ENCODE peak calls at places on chromosomes 16 and 17, in six cellular contexts. G is K562, B is GM12878, W is upper lobe of left lung, S is HepG2, P is A549. O is an unnamed sample. For H3K4me1, the result is how much of the 10 kb centered on the place peaks cover.

GRCh38 chr17:40563371-40564052 is 1.8 kb downstream of the CCR7 start:
- ATAC-seq in G (no peak), B (peak), W (no peak), S (no peak), P (no peak), O (no peak)

GRCh38 chr16:10744370-10745030 is 858 bp downstream of the NUBP1 start:
- ATAC-seq in G (peak), B (peak), W (no peak), S (peak), P (peak), O (peak)

GRCh38 chr16:53220585-53220984 is 165.8 kb downstream of the CHD9 start:
- ATAC-seq in G (peak), B (peak), W (no peak), S (peak), P (peak), O (no peak)

GRCh38 chr17:62974788-62975586 is 9.0 kb downstream of the TANC2 start:
- ATAC-seq in G (no peak), B (no peak), W (no peak), S (no peak), P (no peak), O (no peak)

GRCh38 chr16:12519986-12520385 is 283.7 kb downstream of the CPPED1 start:
- ATAC-seq in G (no peak), B (no peak), W (no peak), S (no peak), P (no peak), O (no peak)

GRCh38 chr16:79856581-79856980 is 256.0 kb upstream of the MAF start:
- ATAC-seq in G (no peak), B (no peak), W (peak), S (no peak), P (no peak), O (no peak)

GRCh38 chr16:48978501-48978900 is 303.1 kb downstream of the CBLN1 start:
- ATAC-seq in G (no peak), B (no peak), W (no peak), S (no peak), P (no peak), O (no peak)

GRCh38 chr16:12716658-12717057 is 87.0 kb downstream of the CPPED1 start:
- ATAC-seq in G (no peak), B (no peak), W (no peak), S (peak), P (no peak), O (no peak)

GRCh38 chr17:8922451-8922850 is 43.1 kb downstream of the PIK3R5 start:
- ATAC-seq in G (no peak), B (no peak), W (peak), S (no peak), P (peak), O (peak)

GRCh38 chr17:81426676-81427445 is 31.6 kb downstream of the BAHCC1 start:
- ATAC-seq in G (no peak), B (no peak), W (no peak), S (no peak), P (no peak), O (no peak)

GRCh38 chr17:82737981-82738877 is 2.8 kb downstream of the FN3K start:
- ATAC-seq in G (peak), B (no peak), W (peak), S (peak), P (no peak), O (no peak)

GRCh38 chr17:36921131-36921851 is 16.0 kb upstream of the LHX1 start:
- ATAC-seq in G (peak), B (peak), W (no peak), S (peak), P (peak), O (no peak)

GRCh38 chr17:39213852-39214251 is 11.9 kb downstream of the STAC2 start:
- ATAC-seq in G (peak), B (no peak), W (peak), S (peak), P (peak), O (no peak)

GRCh38 chr16:65034915-65035314 is 86.9 kb downstream of the CDH11 start:
- ATAC-seq in G (no peak), B (no peak), W (no peak), S (no peak), P (no peak), O (no peak)

GRCh38 chr16:66996324-66996982 is 8.1 kb downstream of the CES4A start:
- ATAC-seq in G (no peak), B (no peak), W (peak), S (peak), P (peak), O (peak)

GRCh38 chr16:86549076-86549892 is 5.8 kb downstream of the MTHFSD start:
- ATAC-seq in G (no peak), B (no peak), W (no peak), S (no peak), P (peak), O (no peak)

GRCh38 chr16:68345351-68345810 is 34.6 kb downstream of the PRMT7 start:
- ATAC-seq in G (no peak), B (no peak), W (no peak), S (no peak), P (no peak), O (no peak)

GRCh38 chr17:40437095-40437732 is 6.0 kb upstream of the IGFBP4 start:
- ATAC-seq in G (peak), B (no peak), W (peak), S (no peak), P (no peak), O (no peak)

GRCh38 chr16:5615868-5616642 is 518.5 kb upstream of the EEF2KMT start:
- ATAC-seq in G (peak), B (peak), W (peak), S (peak), P (peak), O (peak)

GRCh38 chr16:68960910-68961309 is 117.6 kb downstream of the TANGO6 start:
- ATAC-seq in G (no peak), B (no peak), W (no peak), S (no peak), P (no peak), O (no peak)

GRCh38 chr16:11576427-11577289 is 10.1 kb downstream of the LITAF start:
- ATAC-seq in G (no peak), B (peak), W (peak), S (peak), P (peak), O (no peak)

GRCh38 chr16:19604911-19605310 is 49.4 kb downstream of the VPS35L start:
- ATAC-seq in G (no peak), B (no peak), W (no peak), S (no peak), P (no peak), O (no peak)

GRCh38 chr17:78400581-78401240 is 22.3 kb downstream of the PGS1 start:
- ATAC-seq in G (no peak), B (no peak), W (no peak), S (no peak), P (peak), O (no peak)

GRCh38 chr17:70034158-70034557 is 40.9 kb upstream of the KCNJ16 start:
- ATAC-seq in G (no peak), B (no peak), W (no peak), S (no peak), P (no peak), O (no peak)
- TF ChIP-seq EP300 in G (no peak), B (no peak), W (no peak), S (no peak), P (no peak), O (no peak)

DNA sequence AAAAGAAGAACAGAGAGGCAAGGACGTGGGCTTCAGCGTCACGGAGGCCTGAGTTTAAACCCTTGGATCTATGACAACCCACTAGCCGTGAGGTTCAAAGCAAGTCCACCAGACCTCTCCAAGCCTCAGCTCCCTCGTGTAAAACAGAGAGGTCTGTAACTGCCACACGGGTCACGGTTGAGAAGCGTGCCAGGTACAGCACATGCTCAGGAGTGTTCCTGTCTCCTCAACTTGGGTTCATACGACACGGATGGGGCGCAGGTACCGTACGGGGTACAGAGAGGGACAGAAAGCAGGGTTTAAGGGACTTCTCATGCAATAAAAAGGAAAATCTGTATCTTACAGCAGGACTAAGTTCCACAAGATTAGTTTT is 91.7 kb downstream of the NXN start:
- ATAC-seq in G (no peak), B (no peak), W (no peak), S (no peak), P (no peak), O (no peak)
- H3K4me1 ChIP-seq in G (under half), B (under half), W (under half), S (under half), P (under half), O (under half)

GRCh38 chr17:65785109-65785508 is 223.7 kb upstream of the AXIN2 start:
- ATAC-seq in G (no peak), B (no peak), W (peak), S (peak), P (peak), O (peak)
- TF ChIP-seq EP300 in G (no peak), B (no peak), W (no peak), S (no peak), P (peak), O (no peak)

DNA sequence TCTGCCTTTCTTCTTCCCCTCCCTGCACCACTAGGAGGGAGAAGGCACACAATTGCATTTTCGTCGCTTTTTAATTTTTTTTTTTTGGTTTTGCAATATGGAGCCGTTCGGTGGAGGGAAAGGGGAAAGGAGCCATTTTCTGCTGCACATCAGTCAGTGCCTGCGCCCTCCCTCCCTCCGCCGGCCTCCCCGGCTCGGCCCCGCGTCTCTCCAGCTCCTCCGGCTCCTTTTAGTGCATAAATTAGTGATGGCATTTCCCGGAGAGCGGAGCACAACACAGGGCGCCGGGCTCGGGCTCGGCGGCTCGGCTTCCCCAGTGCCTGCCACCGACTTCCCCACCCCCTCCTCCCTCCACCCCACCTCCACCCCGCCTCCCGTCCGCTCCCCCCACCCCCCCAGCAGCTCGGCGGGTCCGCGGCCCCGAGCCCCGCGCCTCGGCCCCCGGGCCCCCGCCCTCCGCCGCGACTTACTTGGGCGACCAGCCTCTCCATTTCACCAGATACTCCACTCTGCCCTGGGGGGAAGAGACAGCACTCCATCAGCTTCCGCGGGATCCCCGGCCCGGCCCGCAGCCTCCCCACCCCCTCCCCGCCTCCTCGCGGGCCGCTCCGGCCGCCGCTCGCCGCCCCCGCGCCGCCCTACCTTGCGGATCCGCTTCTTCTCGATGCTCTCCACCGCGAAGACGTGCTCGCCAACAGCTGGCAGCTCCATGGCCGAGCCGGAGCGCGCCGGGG is 532 bp downstream of the CBX4 start:
- ATAC-seq in G (no peak), B (peak), W (no peak), S (peak), P (peak), O (peak)
- H3K4me1 ChIP-seq in G (half or more), B (under half), W (half or more), S (half or more), P (half or more), O (under half)

DNA sequence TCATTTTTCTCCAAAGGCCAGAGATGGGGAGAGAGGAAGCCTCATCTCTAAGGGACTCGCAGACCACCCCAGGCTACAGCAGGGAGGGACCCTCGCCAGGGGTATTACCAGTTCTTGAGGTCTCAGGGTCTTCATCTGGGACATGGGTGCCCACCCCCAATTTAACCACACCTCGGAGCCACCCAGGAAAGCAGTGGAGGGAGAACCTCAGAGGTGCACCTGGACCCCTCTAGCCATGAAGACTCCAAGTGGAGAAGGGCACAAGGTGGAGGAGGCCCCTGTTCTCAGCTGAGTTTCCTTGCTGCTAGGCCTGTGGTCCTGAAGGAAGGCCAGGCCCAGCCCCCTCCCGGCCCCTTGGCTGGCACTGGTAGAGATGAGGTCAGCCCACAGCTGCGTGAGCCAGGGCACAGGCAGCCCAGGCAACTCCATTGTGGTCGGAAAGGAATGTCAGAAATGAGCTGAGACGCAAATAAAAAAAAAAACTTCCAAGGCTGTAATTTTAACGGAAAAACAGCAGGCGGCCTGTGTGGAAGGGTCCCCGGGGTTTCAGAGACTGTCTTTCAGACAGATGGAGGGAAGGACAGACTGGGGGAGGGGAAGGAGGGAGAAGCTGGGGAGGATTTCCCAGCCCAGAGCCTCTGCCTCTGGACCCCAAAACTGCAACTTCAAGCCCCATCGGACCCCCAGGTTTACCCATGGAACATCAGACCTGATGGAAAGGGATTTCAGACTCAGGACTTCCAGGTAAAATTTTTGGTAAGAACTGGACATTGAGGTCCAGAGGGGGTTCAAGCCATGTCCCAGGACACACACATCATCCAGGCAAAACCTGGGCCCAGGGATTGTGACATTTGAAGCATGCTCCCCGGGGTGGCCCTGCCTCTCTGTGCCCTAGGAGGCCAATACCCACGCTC is 25.5 kb upstream of the MRPS23 start:
- ATAC-seq in G (peak), B (no peak), W (peak), S (peak), P (peak), O (peak)
- TF ChIP-seq EP300 in G (no peak), B (no peak), W (no peak), S (no peak), P (peak), O (no peak)

GRCh38 chr16:84759906-84760305 is 59.9 kb upstream of the CRISPLD2 start:
- ATAC-seq in G (no peak), B (no peak), W (no peak), S (no peak), P (no peak), O (no peak)
- H3K4me1 ChIP-seq in G (under half), B (under half), W (under half), S (under half), P (under half), O (under half)

DNA sequence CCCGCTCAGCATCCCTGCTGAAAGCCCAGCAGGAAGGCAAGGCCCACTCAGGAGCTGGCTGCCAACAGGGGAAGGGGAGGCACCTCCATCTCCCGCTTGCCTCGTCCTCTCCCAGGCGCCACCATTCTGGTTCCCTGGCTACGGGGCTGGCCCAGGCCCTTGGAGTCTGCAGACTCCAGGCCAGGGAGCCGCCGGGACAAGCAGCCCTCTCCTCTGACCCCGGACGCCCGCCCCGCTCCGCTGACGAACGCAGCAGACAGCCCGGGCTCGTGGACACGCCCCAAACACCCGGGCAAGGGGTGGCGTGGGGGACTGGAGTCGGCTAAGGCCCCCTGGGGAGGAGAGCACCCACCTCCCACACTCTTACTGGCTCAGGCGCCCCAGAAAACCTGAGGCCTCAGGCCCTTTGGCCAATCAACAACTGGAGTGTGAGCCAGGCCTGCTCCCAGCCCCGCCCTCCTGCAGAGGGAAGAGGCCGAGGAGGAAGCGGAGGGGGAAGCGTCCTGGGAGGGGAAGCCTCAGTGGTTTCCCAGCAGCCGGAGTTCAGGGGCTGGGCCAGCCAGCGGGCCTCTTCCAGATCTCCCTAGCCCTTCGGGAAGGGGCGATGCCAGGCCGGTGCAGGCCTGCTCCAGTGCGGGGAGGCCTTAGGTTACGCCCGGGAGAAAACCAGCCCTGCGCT is 4.2 kb downstream of the MNT start:
- ATAC-seq in G (peak), B (peak), W (peak), S (peak), P (peak), O (peak)
- TF ChIP-seq EP300 in G (no peak), B (no peak), W (no peak), S (no peak), P (no peak), O (peak)

GRCh38 chr17:75093543-75094158 is 5.9 kb downstream of the SLC16A5 start:
- ATAC-seq in G (no peak), B (no peak), W (no peak), S (no peak), P (peak), O (no peak)
- H3K4me1 ChIP-seq in G (half or more), B (under half), W (half or more), S (half or more), P (half or more), O (under half)

O was measured in gastroesophageal sphincter.